ENCODE peak calls at places on chromosomes 2 and 18, in seven cellular contexts. One of them, this sample, is unnamed.

GRCh38 chr2:218961651-218962570 is 2.4 kb downstream of the CDK5R2 start:
- DNase-seq in sciatic nerve: no peak
- DNase-seq in SK-MEL-5: no peak
- DNase-seq in NCI-H1694: peak
- DNase-seq in EL: no peak
- DNase-seq in NCI-H2029: peak
- DNase-seq in NCI-H1092 treated with DMSO at 0.1 percent for 48 hours: peak
- DNase-seq in this sample: peak

GRCh38 chr2:87401726-87402345 is 346.1 kb upstream of the PLGLB2 start:
- DNase-seq in sciatic nerve: no peak
- DNase-seq in SK-MEL-5: no peak
- DNase-seq in NCI-H1694: no peak
- DNase-seq in EL: no peak
- DNase-seq in NCI-H2029: no peak
- DNase-seq in NCI-H1092 treated with DMSO at 0.1 percent for 48 hours: no peak
- DNase-seq in this sample: no peak

GRCh38 chr2:239910851-239911629 is 114.1 kb downstream of the NDUFA10 start:
- DNase-seq in sciatic nerve: no peak
- DNase-seq in SK-MEL-5: no peak
- DNase-seq in NCI-H1694: no peak
- DNase-seq in EL: no peak
- DNase-seq in NCI-H2029: no peak
- DNase-seq in NCI-H1092 treated with DMSO at 0.1 percent for 48 hours: no peak
- DNase-seq in this sample: no peak

GRCh38 chr2:111698743-111699554 is 185.0 kb downstream of the ANAPC1 start:
- DNase-seq in sciatic nerve: peak
- DNase-seq in SK-MEL-5: peak
- DNase-seq in NCI-H1694: peak
- DNase-seq in EL: peak
- DNase-seq in NCI-H2029: peak
- DNase-seq in NCI-H1092 treated with DMSO at 0.1 percent for 48 hours: no peak
- DNase-seq in this sample: peak

GRCh38 chr2:53939656-53940055 is 31.1 kb downstream of the PSME4 start:
- DNase-seq in sciatic nerve: no peak
- DNase-seq in SK-MEL-5: no peak
- DNase-seq in NCI-H1694: no peak
- DNase-seq in EL: no peak
- DNase-seq in NCI-H2029: no peak
- DNase-seq in NCI-H1092 treated with DMSO at 0.1 percent for 48 hours: no peak
- DNase-seq in this sample: no peak

GRCh38 chr2:20483496-20483895 is 36.6 kb downstream of the RHOB start:
- DNase-seq in sciatic nerve: no peak
- DNase-seq in SK-MEL-5: no peak
- DNase-seq in NCI-H1694: no peak
- DNase-seq in EL: no peak
- DNase-seq in NCI-H2029: no peak
- DNase-seq in NCI-H1092 treated with DMSO at 0.1 percent for 48 hours: no peak
- DNase-seq in this sample: no peak

GRCh38 chr2:53442783-53443182 is 324.8 kb upstream of the CHAC2 start:
- DNase-seq in sciatic nerve: no peak
- DNase-seq in SK-MEL-5: peak
- DNase-seq in NCI-H1694: no peak
- DNase-seq in EL: no peak
- DNase-seq in NCI-H2029: no peak
- DNase-seq in NCI-H1092 treated with DMSO at 0.1 percent for 48 hours: no peak
- DNase-seq in this sample: no peak

GRCh38 chr18:22057908-22058527 is 111.4 kb upstream of the GATA6 start:
- DNase-seq in sciatic nerve: no peak
- DNase-seq in SK-MEL-5: no peak
- DNase-seq in NCI-H1694: no peak
- DNase-seq in EL: no peak
- DNase-seq in NCI-H2029: no peak
- DNase-seq in NCI-H1092 treated with DMSO at 0.1 percent for 48 hours: no peak
- DNase-seq in this sample: no peak

GRCh38 chr18:50656396-50656795 is 96.5 kb downstream of the MAPK4 start:
- DNase-seq in sciatic nerve: no peak
- DNase-seq in SK-MEL-5: no peak
- DNase-seq in NCI-H1694: no peak
- DNase-seq in EL: peak
- DNase-seq in NCI-H2029: no peak
- DNase-seq in NCI-H1092 treated with DMSO at 0.1 percent for 48 hours: no peak
- DNase-seq in this sample: no peak

GRCh38 chr2:86622878-86623548 is 652 bp downstream of the RNF103 start:
- DNase-seq in sciatic nerve: peak
- DNase-seq in SK-MEL-5: no peak
- DNase-seq in NCI-H1694: no peak
- DNase-seq in EL: no peak
- DNase-seq in NCI-H2029: no peak
- DNase-seq in NCI-H1092 treated with DMSO at 0.1 percent for 48 hours: peak
- DNase-seq in this sample: peak

GRCh38 chr2:10521356-10521755 is 73.2 kb upstream of the ODC1 start:
- DNase-seq in sciatic nerve: peak
- DNase-seq in SK-MEL-5: no peak
- DNase-seq in NCI-H1694: no peak
- DNase-seq in EL: no peak
- DNase-seq in NCI-H2029: no peak
- DNase-seq in NCI-H1092 treated with DMSO at 0.1 percent for 48 hours: no peak
- DNase-seq in this sample: no peak

GRCh38 chr2:233965032-233965614 is 48.0 kb downstream of the TRPM8 start:
- DNase-seq in sciatic nerve: no peak
- DNase-seq in SK-MEL-5: no peak
- DNase-seq in NCI-H1694: no peak
- DNase-seq in EL: peak
- DNase-seq in NCI-H2029: no peak
- DNase-seq in NCI-H1092 treated with DMSO at 0.1 percent for 48 hours: no peak
- DNase-seq in this sample: no peak

GRCh38 chr2:168245074-168245825 is 2.1 kb downstream of the STK39 start:
- DNase-seq in sciatic nerve: no peak
- DNase-seq in SK-MEL-5: no peak
- DNase-seq in NCI-H1694: no peak
- DNase-seq in EL: peak
- DNase-seq in NCI-H2029: no peak
- DNase-seq in NCI-H1092 treated with DMSO at 0.1 percent for 48 hours: peak
- DNase-seq in this sample: no peak

GRCh38 chr2:230564805-230565779 is 147.6 kb upstream of the CAB39 start:
- DNase-seq in sciatic nerve: no peak
- DNase-seq in SK-MEL-5: no peak
- DNase-seq in NCI-H1694: no peak
- DNase-seq in EL: no peak
- DNase-seq in NCI-H2029: peak
- DNase-seq in NCI-H1092 treated with DMSO at 0.1 percent for 48 hours: no peak
- DNase-seq in this sample: no peak

GRCh38 chr2:104841694-104842093 is 12.2 kb upstream of the POU3F3 start:
- DNase-seq in sciatic nerve: no peak
- DNase-seq in SK-MEL-5: no peak
- DNase-seq in NCI-H1694: no peak
- DNase-seq in EL: no peak
- DNase-seq in NCI-H2029: no peak
- DNase-seq in NCI-H1092 treated with DMSO at 0.1 percent for 48 hours: no peak
- DNase-seq in this sample: no peak

GRCh38 chr2:180463608-180464007 is 456.5 kb upstream of the CWC22 start:
- DNase-seq in sciatic nerve: no peak
- DNase-seq in SK-MEL-5: no peak
- DNase-seq in NCI-H1694: no peak
- DNase-seq in EL: no peak
- DNase-seq in NCI-H2029: no peak
- DNase-seq in NCI-H1092 treated with DMSO at 0.1 percent for 48 hours: no peak
- DNase-seq in this sample: no peak

GRCh38 chr2:66507673-66508127 is 72.8 kb downstream of the MEIS1 start:
- DNase-seq in sciatic nerve: no peak
- DNase-seq in SK-MEL-5: no peak
- DNase-seq in NCI-H1694: no peak
- DNase-seq in EL: no peak
- DNase-seq in NCI-H2029: no peak
- DNase-seq in NCI-H1092 treated with DMSO at 0.1 percent for 48 hours: no peak
- DNase-seq in this sample: no peak

GRCh38 chr2:69545477-69545932 is 98.0 kb downstream of the AAK1 start:
- DNase-seq in sciatic nerve: no peak
- DNase-seq in SK-MEL-5: no peak
- DNase-seq in NCI-H1694: no peak
- DNase-seq in EL: no peak
- DNase-seq in NCI-H2029: no peak
- DNase-seq in NCI-H1092 treated with DMSO at 0.1 percent for 48 hours: no peak
- DNase-seq in this sample: no peak

GRCh38 chr2:13650586-13651180 is 933.9 kb downstream of the TRIB2 start:
- DNase-seq in sciatic nerve: no peak
- DNase-seq in SK-MEL-5: peak
- DNase-seq in NCI-H1694: no peak
- DNase-seq in EL: no peak
- DNase-seq in NCI-H2029: no peak
- DNase-seq in NCI-H1092 treated with DMSO at 0.1 percent for 48 hours: no peak
- DNase-seq in this sample: no peak

GRCh38 chr2:96157649-96158553 is 12.7 kb upstream of the DUSP2 start:
- DNase-seq in sciatic nerve: peak
- DNase-seq in SK-MEL-5: no peak
- DNase-seq in NCI-H1694: no peak
- DNase-seq in EL: no peak
- DNase-seq in NCI-H2029: no peak
- DNase-seq in NCI-H1092 treated with DMSO at 0.1 percent for 48 hours: no peak
- DNase-seq in this sample: peak

GRCh38 chr2:99879481-99879880 is 262.9 kb downstream of the AFF3 start:
- DNase-seq in sciatic nerve: no peak
- DNase-seq in SK-MEL-5: peak
- DNase-seq in NCI-H1694: no peak
- DNase-seq in EL: peak
- DNase-seq in NCI-H2029: no peak
- DNase-seq in NCI-H1092 treated with DMSO at 0.1 percent for 48 hours: no peak
- DNase-seq in this sample: no peak

GRCh38 chr2:236730393-236730792 is 160.8 kb downstream of the ACKR3 start:
- DNase-seq in sciatic nerve: no peak
- DNase-seq in SK-MEL-5: no peak
- DNase-seq in NCI-H1694: no peak
- DNase-seq in EL: no peak
- DNase-seq in NCI-H2029: no peak
- DNase-seq in NCI-H1092 treated with DMSO at 0.1 percent for 48 hours: no peak
- DNase-seq in this sample: no peak

GRCh38 chr2:52386433-52386832 is 1354.5 kb upstream of the NRXN1 start:
- DNase-seq in sciatic nerve: no peak
- DNase-seq in SK-MEL-5: no peak
- DNase-seq in NCI-H1694: peak
- DNase-seq in EL: no peak
- DNase-seq in NCI-H2029: no peak
- DNase-seq in NCI-H1092 treated with DMSO at 0.1 percent for 48 hours: no peak
- DNase-seq in this sample: no peak